ENCODE peak calls at places on chromosomes 12 and 14, in eight cellular contexts. B is psoas muscle, T is prostate gland, Z is heart left ventricle, W is dorsolateral prefrontal cortex, H is GM12878, S is colonic mucosa, V is stomach. Q is an unnamed sample.

GRCh38 chr12:20268771-20269170 is 99.6 kb upstream of the PDE3A start:
- DNase-seq in B (no peak), T (no peak), Z (no peak), W (no peak), H (no peak), S (no peak), V (no peak), Q (no peak)

GRCh38 chr12:48681416-48681737 is 661 bp downstream of the KANSL2 start:
- DNase-seq in B (no peak), T (no peak), Z (no peak), W (no peak), H (no peak), S (no peak), V (no peak), Q (no peak)

GRCh38 chr12:56657416-56658379 is 11.9 kb upstream of the ATP5F1B start:
- DNase-seq in B (no peak), T (no peak), Z (no peak), W (no peak), H (no peak), S (no peak), V (no peak), Q (peak; percentile 16)

GRCh38 chr14:68230941-68231717 is 411.6 kb downstream of the RAD51B start:
- DNase-seq in B (no peak), T (no peak), Z (no peak), W (no peak), H (no peak), S (no peak), V (no peak), Q (no peak)

GRCh38 chr12:56808954-56809353 is 45.8 kb downstream of the HSD17B6 start:
- DNase-seq in B (no peak), T (no peak), Z (no peak), W (no peak), H (no peak), S (no peak), V (no peak), Q (no peak)

GRCh38 chr12:100827901-100828520 is 33.4 kb downstream of the ANO4 start:
- DNase-seq in B (no peak), T (peak; percentile 6), Z (no peak), W (no peak), H (no peak), S (no peak), V (no peak), Q (no peak)

GRCh38 chr12:109725321-109726105 is 11.9 kb downstream of the FAM222A start:
- DNase-seq in B (no peak), T (no peak), Z (no peak), W (peak; percentile 78), H (no peak), S (no peak), V (no peak), Q (no peak)

GRCh38 chr12:19999793-20000138 is 368.6 kb upstream of the PDE3A start:
- DNase-seq in B (no peak), T (no peak), Z (no peak), W (no peak), H (no peak), S (no peak), V (no peak), Q (no peak)

GRCh38 chr12:13982010-13982409 is 608 bp upstream of the GRIN2B start:
- DNase-seq in B (no peak), T (no peak), Z (no peak), W (no peak), H (no peak), S (no peak), V (no peak), Q (no peak)

GRCh38 chr12:13980548-13981295 is 680 bp downstream of the GRIN2B start:
- DNase-seq in B (no peak), T (no peak), Z (no peak), W (peak; percentile 61), H (no peak), S (no peak), V (no peak), Q (no peak)

GRCh38 chr12:13976880-13977279 is 4.5 kb downstream of the GRIN2B start:
- DNase-seq in B (no peak), T (no peak), Z (no peak), W (no peak), H (no peak), S (no peak), V (no peak), Q (no peak)

GRCh38 chr12:13986031-13986430 is 4.6 kb upstream of the GRIN2B start:
- DNase-seq in B (no peak), T (no peak), Z (no peak), W (no peak), H (no peak), S (no peak), V (no peak), Q (no peak)

GRCh38 chr12:13981296-13981962 is at the start of gene GRIN2B:
- DNase-seq in B (no peak), T (no peak), Z (no peak), W (peak; percentile 58), H (no peak), S (no peak), V (no peak), Q (no peak)
- H3K4me3 ChIP-seq in B (peak within 1 kb of the TSS; percentile 41), T (no peak within 1 kb of the TSS), Z (peak within 1 kb of the TSS; percentile 3), W (peak within 1 kb of the TSS; percentile 65), H (no peak within 1 kb of the TSS), S (peak within 1 kb of the TSS; percentile 29), V (peak within 1 kb of the TSS; percentile 36), Q (peak within 1 kb of the TSS; percentile 30)

GRCh38 chr14:30607156-30607780 is 14.9 kb upstream of the SCFD1 start:
- DNase-seq in B (no peak), T (no peak), Z (no peak), W (no peak), H (no peak), S (no peak), V (no peak), Q (no peak)

GRCh38 chr14:30603402-30603801 is 18.7 kb upstream of the SCFD1 start:
- DNase-seq in B (no peak), T (no peak), Z (no peak), W (no peak), H (no peak), S (no peak), V (no peak), Q (no peak)

GRCh38 chr14:30614155-30614554 is 8.0 kb upstream of the SCFD1 start:
- DNase-seq in B (no peak), T (no peak), Z (no peak), W (no peak), H (no peak), S (no peak), V (no peak), Q (no peak)

GRCh38 chr14:30610719-30611388 is 11.3 kb upstream of the SCFD1 start:
- DNase-seq in B (no peak), T (peak; percentile 55), Z (peak; percentile 36), W (no peak), H (no peak), S (peak; percentile 78), V (peak; percentile 60), Q (no peak)

GRCh38 chr14:30608533-30609006 is 13.5 kb upstream of the SCFD1 start:
- DNase-seq in B (no peak), T (no peak), Z (no peak), W (no peak), H (no peak), S (no peak), V (no peak), Q (no peak)
- TF ChIP-seq CTCF in B (no peak), T (no peak), Z (no peak), W (no peak), H (no peak), S (no peak), V (no peak), Q (no peak)

GRCh38 chr14:95257521-95257920 is 62.2 kb downstream of the CLMN start:
- DNase-seq in B (no peak), T (no peak), Z (no peak), W (no peak), H (no peak), S (no peak), V (no peak), Q (no peak)

GRCh38 chr14:95256776-95257060 is 63.0 kb downstream of the CLMN start:
- DNase-seq in B (no peak), T (no peak), Z (no peak), W (no peak), H (no peak), S (no peak), V (no peak), Q (no peak)

GRCh38 chr14:95255487-95255886 is 64.2 kb downstream of the CLMN start:
- DNase-seq in B (peak; percentile 37), T (peak; percentile 42), Z (peak; percentile 48), W (no peak), H (no peak), S (peak; percentile 96), V (peak; percentile 86), Q (no peak)

GRCh38 chr14:95255013-95255412 is 64.7 kb downstream of the CLMN start:
- DNase-seq in B (no peak), T (no peak), Z (no peak), W (no peak), H (no peak), S (no peak), V (no peak), Q (no peak)

DNA sequence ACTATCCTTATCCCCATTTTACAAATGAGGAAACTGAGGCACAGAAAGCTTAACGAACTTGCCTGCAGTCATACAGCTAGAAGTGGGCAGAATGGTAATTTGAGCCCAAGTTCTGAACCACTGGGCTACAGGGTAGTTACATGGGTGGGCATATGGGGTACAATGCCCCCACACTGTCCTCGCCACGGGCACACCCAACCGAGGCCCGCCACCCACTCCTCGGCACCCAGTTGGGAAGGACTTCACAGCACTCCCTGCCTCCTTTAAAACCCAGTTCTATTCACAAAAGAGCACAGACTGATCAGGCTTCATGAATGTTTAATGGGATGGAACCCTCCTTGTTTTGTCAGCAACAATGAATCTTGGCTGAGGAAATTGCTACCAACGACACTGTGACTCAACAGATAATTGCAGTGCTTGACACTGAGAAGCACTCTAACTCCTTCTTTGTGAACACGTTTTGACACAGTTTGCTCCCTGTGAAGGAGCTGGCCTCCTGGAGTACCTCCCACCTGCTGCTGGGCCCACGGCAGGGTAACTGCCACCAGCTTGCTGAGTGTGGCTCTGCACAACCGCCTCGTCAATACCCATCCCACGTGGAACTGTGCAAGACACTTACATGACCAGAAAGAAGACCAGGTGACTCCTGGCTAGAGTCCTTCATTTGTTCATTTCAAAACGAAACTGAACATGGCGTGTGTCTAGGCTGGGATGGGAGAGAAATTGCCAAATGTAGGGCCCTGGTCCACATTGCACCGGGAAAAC is 63.5 kb downstream of the CLMN start:
- DNase-seq in B (no peak), T (no peak), Z (no peak), W (no peak), H (no peak), S (no peak), V (no peak), Q (no peak)
- H3K27ac ChIP-seq in B (no peak overlapping the region), T (no peak overlapping the region), Z (no peak overlapping the region), W (peak overlapping the region; percentile 70), H (no peak overlapping the region), S (peak overlapping the region; percentile 30), V (peak overlapping the region; percentile 23), Q (no peak overlapping the region)

DNA sequence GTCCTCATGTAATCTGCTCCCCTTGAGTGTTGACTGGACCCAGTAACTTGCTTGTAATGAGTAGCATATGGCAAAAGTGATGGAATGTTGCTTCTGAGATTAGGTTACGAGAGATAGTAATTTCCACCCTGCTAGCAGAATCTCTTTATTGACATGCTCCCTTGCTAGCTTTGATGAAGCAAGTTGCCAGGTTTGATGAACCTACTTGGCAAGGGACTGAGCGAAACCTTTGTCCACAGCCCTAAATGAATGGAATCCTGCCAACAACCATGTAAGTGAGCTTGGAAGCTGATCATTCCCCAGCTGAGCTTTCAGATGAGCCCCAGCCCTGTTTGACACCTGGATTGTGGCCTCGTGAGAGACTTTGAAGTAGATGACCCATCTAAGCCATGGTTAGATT is 120.8 kb upstream of the PLXNC1 start:
- DNase-seq in B (no peak), T (no peak), Z (no peak), W (no peak), H (no peak), S (no peak), V (no peak), Q (no peak)
- H3K4me3 ChIP-seq in B (no peak overlapping the region), T (no peak overlapping the region), Z (no peak overlapping the region), W (no peak overlapping the region), H (no peak overlapping the region), S (no peak overlapping the region), V (no peak overlapping the region), Q (no peak overlapping the region)